ENCODE peak calls at places on chromosomes 11 and 22, in ten cellular contexts. U, V, B, W, I, Y, X, H, Z and D are unnamed samples.

GRCh38 chr11:65861533-65862183 is 1.4 kb downstream of the MUS81 start:
- DNase-seq in U (no peak), Z (no peak), X (no peak), V (no peak), Y (no peak), H (no peak), I (no peak), W (no peak), B (no peak), D (no peak)

GRCh38 chr11:32462296-32462695 is 27.0 kb upstream of the WT1 start:
- DNase-seq in B (no peak), X (no peak), V (no peak), I (no peak), Y (no peak), H (no peak), U (no peak), W (no peak), Z (no peak), D (no peak)

GRCh38 chr22:27370281-27370680 is 431.3 kb downstream of the MN1 start:
- DNase-seq in W (no peak), V (no peak), Y (no peak), I (no peak), H (no peak), Z (no peak), U (no peak), X (no peak), B (no peak), D (no peak)

GRCh38 chr11:75576445-75577049 is 14.5 kb downstream of the SERPINH1 start:
- DNase-seq in I (no peak), X (no peak), Z (no peak), H (no peak), B (no peak), Y (no peak), W (peak), V (peak), U (no peak), D (no peak)

GRCh38 chr11:45092901-45093760 is 53.3 kb upstream of the PRDM11 start:
- DNase-seq in V (peak), X (no peak), I (no peak), B (peak), Z (no peak), Y (no peak), U (no peak), W (no peak), H (no peak), D (no peak)

GRCh38 chr22:30261134-30261533 is 5.5 kb downstream of the OSM start:
- DNase-seq in H (no peak), X (no peak), I (no peak), Z (no peak), B (no peak), Y (no peak), V (no peak), W (no peak), U (no peak), D (no peak)

GRCh38 chr22:20965104-20965887 is 1.8 kb upstream of the AIFM3 start:
- DNase-seq in W (no peak), B (no peak), H (no peak), Z (no peak), U (no peak), X (no peak), I (no peak), Y (peak), V (no peak), D (no peak)

GRCh38 chr11:199782-200181 is 6.9 kb downstream of the SCGB1C1 start:
- DNase-seq in Z (no peak), H (no peak), X (no peak), I (no peak), U (no peak), Y (no peak), W (no peak), V (no peak), B (no peak), D (no peak)

GRCh38 chr11:128424867-128425285 is 162.5 kb downstream of the ETS1 start:
- DNase-seq in B (no peak), Y (peak), U (no peak), X (no peak), H (no peak), V (no peak), I (no peak), Z (no peak), W (no peak), D (no peak)

GRCh38 chr11:61146413-61146812 is 14.8 kb downstream of the VPS37C start:
- DNase-seq in W (no peak), V (no peak), I (no peak), U (no peak), Z (no peak), H (no peak), X (no peak), B (no peak), Y (no peak), D (no peak)

GRCh38 chr11:110026823-110027626 is 66.2 kb upstream of the ZC3H12C start:
- DNase-seq in X (no peak), W (no peak), V (no peak), Y (no peak), H (no peak), I (no peak), Z (no peak), B (no peak), U (no peak), D (no peak)

GRCh38 chr11:114166897-114167323 is 107.4 kb downstream of the ZBTB16 start:
- DNase-seq in I (peak), H (no peak), X (no peak), V (peak), Z (peak), U (no peak), W (peak), B (peak), Y (no peak), D (no peak)

GRCh38 chr11:2663506-2663905 is 36.3 kb downstream of the KCNQ1OT1 start:
- DNase-seq in Y (no peak), Z (no peak), X (no peak), B (no peak), H (no peak), I (no peak), U (no peak), W (no peak), V (no peak), D (no peak)

GRCh38 chr11:125156346-125156745 is 8.2 kb upstream of the PKNOX2 start:
- DNase-seq in U (no peak), I (no peak), Z (no peak), V (no peak), W (no peak), Y (no peak), H (no peak), X (no peak), B (no peak), D (no peak)

GRCh38 chr22:31344369-31345330 is 1.5 kb downstream of the PATZ1 start:
- DNase-seq in I (no peak), V (peak), Y (peak), X (no peak), H (no peak), W (no peak), B (peak), Z (no peak), U (no peak), D (no peak)

GRCh38 chr22:41062146-41062545 is 30.2 kb upstream of the EP300 start:
- DNase-seq in U (no peak), V (no peak), I (no peak), B (no peak), Z (no peak), W (no peak), X (no peak), H (no peak), Y (no peak), D (peak)

GRCh38 chr11:11993814-11994213 is 14.6 kb downstream of the DKK3 start:
- DNase-seq in B (peak), Z (peak), I (no peak), W (peak), H (no peak), U (peak), X (no peak), Y (no peak), V (peak), D (no peak)

GRCh38 chr22:43919106-43919965 is 4.3 kb upstream of the PNPLA3 start:
- DNase-seq in U (no peak), H (no peak), X (no peak), W (no peak), Z (no peak), Y (no peak), V (peak), I (no peak), B (peak), D (no peak)

GRCh38 chr11:60679879-60680278 is 19.5 kb upstream of the MS4A8 start:
- DNase-seq in Z (no peak), W (no peak), V (no peak), Y (no peak), I (no peak), U (no peak), H (no peak), B (no peak), X (no peak), D (no peak)

GRCh38 chr11:108697872-108698473 is 33.1 kb downstream of the DDX10 start:
- DNase-seq in Z (peak), X (peak), V (peak), H (peak), U (no peak), W (peak), B (peak), I (peak), Y (peak), D (peak)

GRCh38 chr11:65382804-65383368 is 440 bp upstream of the SLC25A45 start:
- DNase-seq in X (no peak), B (no peak), H (no peak), Z (no peak), W (peak), U (no peak), I (no peak), V (no peak), Y (peak), D (no peak)

GRCh38 chr22:44358723-44359440 is 46.1 kb upstream of the SHISAL1 start:
- DNase-seq in H (no peak), X (no peak), Z (no peak), Y (no peak), V (no peak), B (no peak), U (no peak), W (no peak), I (no peak), D (no peak)

GRCh38 chr11:131537196-131537595 is 166.8 kb downstream of the NTM start:
- DNase-seq in V (no peak), H (no peak), Y (no peak), B (no peak), W (no peak), U (no peak), I (no peak), X (no peak), Z (no peak), D (no peak)

GRCh38 chr22:34105461-34106062 is 185.3 kb upstream of the LARGE1 start:
- DNase-seq in Z (no peak), H (peak), U (no peak), V (no peak), I (peak), Y (peak), X (no peak), B (peak), W (peak), D (peak)

GRCh38 chr11:68973219-68973618 is 7.6 kb downstream of the MRGPRD start:
- DNase-seq in X (no peak), W (no peak), H (no peak), B (no peak), Y (no peak), V (no peak), U (no peak), I (no peak), Z (no peak), D (no peak)